ENCODE peak calls at places on chromosomes 13 and 19, in six cellular contexts. G, K, Z, E, P and A are unnamed samples. For H3K9me3, the result is how much of the 10 kb centered on the place peaks cover.

GRCh38 chr13:101751488-101751887 is 299.0 kb downstream of the ITGBL1 start:
- DNase-seq in G (no peak), K (no peak), Z (no peak), E (no peak), P (no peak), A (no peak)

GRCh38 chr19:632228-633067 is 889 bp downstream of the POLRMT start:
- DNase-seq in G (peak), K (no peak), Z (peak), E (no peak), P (no peak), A (no peak)

GRCh38 chr13:40792284-40793051 is 3.1 kb downstream of the SLC25A15 start:
- DNase-seq in G (no peak), K (no peak), Z (no peak), E (no peak), P (no peak), A (no peak)

GRCh38 chr13:68056816-68057710 is 826.9 kb upstream of the PCDH9 start:
- DNase-seq in G (no peak), K (no peak), Z (no peak), E (no peak), P (no peak), A (no peak)

GRCh38 chr19:2668188-2668763 is 34.2 kb downstream of the GNG7 start:
- DNase-seq in G (no peak), K (no peak), Z (no peak), E (no peak), P (no peak), A (no peak)

GRCh38 chr19:7480975-7481265 is 7.9 kb downstream of the PEX11G start:
- DNase-seq in G (no peak), K (no peak), Z (no peak), E (no peak), P (no peak), A (no peak)

GRCh38 chr19:46924874-46925547 is 64.2 kb downstream of the ARHGAP35 start:
- DNase-seq in G (no peak), K (no peak), Z (peak), E (no peak), P (no peak), A (no peak)

GRCh38 chr19:12648088-12648487 is 18.5 kb downstream of the MAN2B1 start:
- DNase-seq in G (peak), K (peak), Z (no peak), E (no peak), P (peak), A (no peak)

GRCh38 chr19:2726904-2727639 is 5.9 kb upstream of the DIRAS1 start:
- DNase-seq in G (no peak), K (no peak), Z (no peak), E (no peak), P (no peak), A (no peak)

GRCh38 chr13:76522083-76522755 is 364.0 kb downstream of the KCTD12 start:
- DNase-seq in G (peak), K (no peak), Z (no peak), E (no peak), P (no peak), A (no peak)

GRCh38 chr19:16542894-16543498 is 759 bp upstream of the CHERP start:
- DNase-seq in G (no peak), K (no peak), Z (no peak), E (no peak), P (no peak), A (no peak)

GRCh38 chr19:23916991-23917390 is 2.3 kb downstream of the ZNF726 start:
- DNase-seq in G (no peak), K (no peak), Z (no peak), E (no peak), P (no peak), A (no peak)

GRCh38 chr19:1481224-1481892 is 2.3 kb upstream of the C19orf25 start:
- DNase-seq in G (no peak), K (peak), Z (no peak), E (no peak), P (no peak), A (no peak)

GRCh38 chr19:541699-542098 is 2.2 kb upstream of the GZMM start:
- DNase-seq in G (no peak), K (peak), Z (no peak), E (no peak), P (no peak), A (no peak)

GRCh38 chr13:50580684-50581305 is 262.7 kb downstream of the DLEU7 start:
- DNase-seq in G (no peak), K (no peak), Z (no peak), E (no peak), P (no peak), A (no peak)

GRCh38 chr13:53100394-53101063 is 71.9 kb downstream of the OLFM4 start:
- DNase-seq in G (no peak), K (no peak), Z (no peak), E (no peak), P (no peak), A (no peak)

GRCh38 chr13:101706651-101707050 is 254.2 kb downstream of the ITGBL1 start:
- DNase-seq in G (no peak), K (no peak), Z (no peak), E (no peak), P (no peak), A (no peak)

GRCh38 chr13:46893820-46894533 is 2.9 kb downstream of the HTR2A start:
- DNase-seq in G (peak), K (peak), Z (peak), E (peak), P (peak), A (no peak)

GRCh38 chr19:3466630-3467029 is 13.7 kb downstream of the SMIM24 start:
- DNase-seq in G (no peak), K (peak), Z (no peak), E (peak), P (no peak), A (peak)

GRCh38 chr19:7928741-7929701 is 3.1 kb upstream of the CTXN1 start:
- DNase-seq in G (peak), K (peak), Z (peak), E (peak), P (peak), A (no peak)

GRCh38 chr13:43804461-43805070 is 17.8 kb upstream of the ENOX1 start:
- DNase-seq in G (no peak), K (no peak), Z (no peak), E (no peak), P (no peak), A (no peak)
- H3K4me3 ChIP-seq in G (no peak), K (no peak), Z (no peak), E (no peak), P (no peak), A (no peak)

DNA sequence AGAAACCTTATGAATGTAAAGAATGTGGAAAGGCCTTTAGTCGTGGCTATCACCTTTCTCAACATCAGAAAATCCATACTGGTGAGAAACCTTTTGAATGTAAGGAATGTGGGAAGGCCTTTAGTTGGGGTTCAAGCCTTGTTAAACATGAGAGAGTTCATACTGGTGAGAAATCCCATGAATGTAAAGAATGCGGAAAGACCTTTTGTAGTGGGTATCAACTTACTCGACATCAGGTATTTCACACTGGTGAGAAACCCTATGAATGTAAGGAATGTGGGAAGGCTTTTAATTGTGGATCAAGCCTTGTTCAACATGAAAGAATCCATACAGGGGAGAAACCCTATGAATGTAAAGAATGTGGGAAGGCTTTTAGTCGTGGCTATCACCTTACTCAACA is 20.8 kb downstream of the ZNF283 start:
- DNase-seq in G (no peak), K (no peak), Z (no peak), E (no peak), P (no peak), A (no peak)
- H3K9me3 ChIP-seq in G (half or more), K (under half), Z (half or more), E (half or more), P (under half), A (half or more)

DNA sequence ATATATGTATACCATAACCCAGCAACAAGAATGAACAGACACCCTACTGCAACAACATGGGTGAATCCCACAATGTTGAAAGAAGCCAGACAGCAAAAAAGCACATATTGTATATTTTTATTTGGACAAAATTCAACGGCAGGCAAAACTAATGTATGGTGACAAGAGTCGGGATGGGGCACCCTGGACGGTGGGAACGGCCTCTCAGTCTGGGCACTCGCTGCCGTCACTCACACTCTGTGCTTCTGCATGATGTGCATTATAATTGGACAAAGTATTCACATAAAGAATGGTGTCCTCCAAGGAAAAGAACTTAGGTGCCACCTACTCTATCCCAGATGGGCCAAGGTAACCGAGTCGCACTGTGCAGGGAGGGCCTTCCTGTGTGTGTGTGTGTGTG is 65.6 kb upstream of the F7 start:
- DNase-seq in G (no peak), K (no peak), Z (no peak), E (no peak), P (no peak), A (no peak)
- H3K4me3 ChIP-seq in G (no peak), K (no peak), Z (no peak), E (no peak), P (no peak), A (no peak)

GRCh38 chr13:28258401-28258800 is 120.1 kb downstream of the PAN3 start:
- DNase-seq in G (no peak), K (no peak), Z (no peak), E (no peak), P (no peak), A (no peak)
- H3K9me3 ChIP-seq in G (under half), K (under half), Z (under half), E (under half), P (under half), A (under half)